ENCODE peak calls at places on chromosome 1, in eight cellular contexts. One of them, this sample, is unnamed.

GRCh38 chr1:231354330-231355020 is 16.4 kb downstream of the SPRTN start:
- DNase-seq in GOT3: no peak
- DNase-seq in naive thymus-derived CD8-positive, alpha-beta T cell: no peak
- DNase-seq in HTR-8/SVneo: no peak
- DNase-seq in hepatic stellate cell: no peak
- DNase-seq in neuronal stem cell: no peak
- DNase-seq in AG09309: no peak
- DNase-seq in HT-29: no peak
- DNase-seq in this sample: no peak

GRCh38 chr1:35442737-35443136 is 114.5 kb downstream of the KIAA0319L start:
- DNase-seq in GOT3: no peak
- DNase-seq in naive thymus-derived CD8-positive, alpha-beta T cell: no peak
- DNase-seq in HTR-8/SVneo: no peak
- DNase-seq in hepatic stellate cell: no peak
- DNase-seq in neuronal stem cell: no peak
- DNase-seq in AG09309: no peak
- DNase-seq in HT-29: no peak
- DNase-seq in this sample: no peak

GRCh38 chr1:228156941-228157351 is 7.2 kb downstream of the GJC2 start:
- DNase-seq in GOT3: no peak
- DNase-seq in naive thymus-derived CD8-positive, alpha-beta T cell: no peak
- DNase-seq in HTR-8/SVneo: no peak
- DNase-seq in hepatic stellate cell: no peak
- DNase-seq in neuronal stem cell: no peak
- DNase-seq in AG09309: no peak
- DNase-seq in HT-29: no peak
- DNase-seq in this sample: no peak

GRCh38 chr1:209405183-209405823 is 178.2 kb upstream of the CAMK1G start:
- DNase-seq in GOT3: no peak
- DNase-seq in naive thymus-derived CD8-positive, alpha-beta T cell: no peak
- DNase-seq in HTR-8/SVneo: no peak
- DNase-seq in hepatic stellate cell: peak
- DNase-seq in neuronal stem cell: no peak
- DNase-seq in AG09309: peak
- DNase-seq in HT-29: peak
- DNase-seq in this sample: no peak

GRCh38 chr1:242147096-242147976 is 148.4 kb upstream of the MAP1LC3C start:
- DNase-seq in GOT3: no peak
- DNase-seq in naive thymus-derived CD8-positive, alpha-beta T cell: no peak
- DNase-seq in HTR-8/SVneo: no peak
- DNase-seq in hepatic stellate cell: no peak
- DNase-seq in neuronal stem cell: no peak
- DNase-seq in AG09309: no peak
- DNase-seq in HT-29: no peak
- DNase-seq in this sample: no peak

GRCh38 chr1:55898191-55898590 is 681.2 kb downstream of the PLPP3 start:
- DNase-seq in GOT3: no peak
- DNase-seq in naive thymus-derived CD8-positive, alpha-beta T cell: no peak
- DNase-seq in HTR-8/SVneo: peak
- DNase-seq in hepatic stellate cell: peak
- DNase-seq in neuronal stem cell: no peak
- DNase-seq in AG09309: peak
- DNase-seq in HT-29: no peak
- DNase-seq in this sample: no peak

GRCh38 chr1:69475021-69475420 is 92.7 kb upstream of the LRRC7 start:
- DNase-seq in GOT3: no peak
- DNase-seq in naive thymus-derived CD8-positive, alpha-beta T cell: no peak
- DNase-seq in HTR-8/SVneo: no peak
- DNase-seq in hepatic stellate cell: no peak
- DNase-seq in neuronal stem cell: no peak
- DNase-seq in AG09309: no peak
- DNase-seq in HT-29: no peak
- DNase-seq in this sample: no peak

GRCh38 chr1:52057876-52058275 is 1.8 kb downstream of the BTF3L4 start:
- DNase-seq in GOT3: no peak
- DNase-seq in naive thymus-derived CD8-positive, alpha-beta T cell: no peak
- DNase-seq in HTR-8/SVneo: no peak
- DNase-seq in hepatic stellate cell: no peak
- DNase-seq in neuronal stem cell: no peak
- DNase-seq in AG09309: no peak
- DNase-seq in HT-29: no peak
- DNase-seq in this sample: no peak

GRCh38 chr1:53076165-53076564 is 14.2 kb downstream of the PODN start:
- DNase-seq in GOT3: no peak
- DNase-seq in naive thymus-derived CD8-positive, alpha-beta T cell: no peak
- DNase-seq in HTR-8/SVneo: no peak
- DNase-seq in hepatic stellate cell: no peak
- DNase-seq in neuronal stem cell: no peak
- DNase-seq in AG09309: no peak
- DNase-seq in HT-29: no peak
- DNase-seq in this sample: no peak

GRCh38 chr1:147287133-147287865 is 44.8 kb downstream of the CHD1L start:
- DNase-seq in GOT3: no peak
- DNase-seq in naive thymus-derived CD8-positive, alpha-beta T cell: no peak
- DNase-seq in HTR-8/SVneo: no peak
- DNase-seq in hepatic stellate cell: no peak
- DNase-seq in neuronal stem cell: no peak
- DNase-seq in AG09309: no peak
- DNase-seq in HT-29: no peak
- DNase-seq in this sample: no peak

GRCh38 chr1:16430598-16430997 is 6.6 kb downstream of the SPATA21 start:
- DNase-seq in GOT3: no peak
- DNase-seq in naive thymus-derived CD8-positive, alpha-beta T cell: no peak
- DNase-seq in HTR-8/SVneo: peak
- DNase-seq in hepatic stellate cell: no peak
- DNase-seq in neuronal stem cell: no peak
- DNase-seq in AG09309: no peak
- DNase-seq in HT-29: no peak
- DNase-seq in this sample: no peak

GRCh38 chr1:51344602-51345299 is 14.4 kb upstream of the TTC39A start:
- DNase-seq in GOT3: no peak
- DNase-seq in naive thymus-derived CD8-positive, alpha-beta T cell: no peak
- DNase-seq in HTR-8/SVneo: no peak
- DNase-seq in hepatic stellate cell: no peak
- DNase-seq in neuronal stem cell: no peak
- DNase-seq in AG09309: no peak
- DNase-seq in HT-29: peak
- DNase-seq in this sample: no peak

GRCh38 chr1:184684285-184685077 is 70.2 kb downstream of the EDEM3 start:
- DNase-seq in GOT3: no peak
- DNase-seq in naive thymus-derived CD8-positive, alpha-beta T cell: no peak
- DNase-seq in HTR-8/SVneo: no peak
- DNase-seq in hepatic stellate cell: no peak
- DNase-seq in neuronal stem cell: no peak
- DNase-seq in AG09309: no peak
- DNase-seq in HT-29: no peak
- DNase-seq in this sample: no peak

GRCh38 chr1:203870256-203870655 is 8.9 kb downstream of the SNRPE start:
- DNase-seq in GOT3: no peak
- DNase-seq in naive thymus-derived CD8-positive, alpha-beta T cell: no peak
- DNase-seq in HTR-8/SVneo: no peak
- DNase-seq in hepatic stellate cell: no peak
- DNase-seq in neuronal stem cell: no peak
- DNase-seq in AG09309: no peak
- DNase-seq in HT-29: no peak
- DNase-seq in this sample: no peak

GRCh38 chr1:229456016-229456415 is 22.1 kb upstream of the ACTA1 start:
- DNase-seq in GOT3: no peak
- DNase-seq in naive thymus-derived CD8-positive, alpha-beta T cell: no peak
- DNase-seq in HTR-8/SVneo: no peak
- DNase-seq in hepatic stellate cell: no peak
- DNase-seq in neuronal stem cell: no peak
- DNase-seq in AG09309: no peak
- DNase-seq in HT-29: no peak
- DNase-seq in this sample: no peak

GRCh38 chr1:39409055-39409816 is 82.2 kb upstream of the BMP8A start:
- DNase-seq in GOT3: no peak
- DNase-seq in naive thymus-derived CD8-positive, alpha-beta T cell: no peak
- DNase-seq in HTR-8/SVneo: no peak
- DNase-seq in hepatic stellate cell: peak
- DNase-seq in neuronal stem cell: peak
- DNase-seq in AG09309: no peak
- DNase-seq in HT-29: peak
- DNase-seq in this sample: no peak

GRCh38 chr1:5267603-5268235 is 613.3 kb downstream of the AJAP1 start:
- DNase-seq in GOT3: no peak
- DNase-seq in naive thymus-derived CD8-positive, alpha-beta T cell: no peak
- DNase-seq in HTR-8/SVneo: no peak
- DNase-seq in hepatic stellate cell: no peak
- DNase-seq in neuronal stem cell: peak
- DNase-seq in AG09309: no peak
- DNase-seq in HT-29: no peak
- DNase-seq in this sample: no peak